ENCODE peak calls at places on chromosomes 1 and 21, in four cellular contexts. A is SK-N-SH, O is HepG2, R is K562. N is an unnamed sample.

GRCh38 chr1:36236302-36236701 is 12.1 kb downstream of the THRAP3 start:
- DNase-seq in A (no peak), O (no peak), R (no peak), N (no peak)

GRCh38 chr1:68812295-68812694 is 315.4 kb upstream of the DEPDC1 start:
- DNase-seq in R (no peak), A (no peak), O (no peak), N (no peak)

GRCh38 chr1:86998727-86999126 is 84.3 kb downstream of the HS2ST1 start:
- DNase-seq in R (peak; percentile 27), O (no peak), A (no peak), N (no peak)

GRCh38 chr1:236518343-236518742 is 5.4 kb upstream of the LGALS8 start:
- DNase-seq in R (no peak), A (no peak), O (no peak), N (no peak)

GRCh38 chr1:93804412-93804811 is 74.6 kb downstream of the DNTTIP2 start:
- DNase-seq in O (no peak), A (no peak), R (no peak), N (no peak)

GRCh38 chr1:53567458-53568250 is 108.5 kb downstream of the DMRTB1 start:
- DNase-seq in A (no peak), O (no peak), R (no peak), N (no peak)

GRCh38 chr1:15153184-15153841 is at the start of gene TMEM51:
- DNase-seq in A (peak; percentile 92), R (peak; percentile 52), O (peak; percentile 60), N (peak; percentile 86)

GRCh38 chr1:74729741-74730478 is 2.9 kb downstream of the CRYZ start:
- DNase-seq in R (peak; percentile 47), O (peak; percentile 80), A (peak; percentile 16), N (no peak)

GRCh38 chr1:14706656-14707055 is 108.2 kb downstream of the KAZN start:
- DNase-seq in A (no peak), O (no peak), R (no peak), N (no peak)

GRCh38 chr21:28773036-28773435 is 219.6 kb downstream of the LTN1 start:
- DNase-seq in R (no peak), O (no peak), A (no peak), N (no peak)

GRCh38 chr1:224427346-224427745 is 7.3 kb downstream of the WDR26 start:
- DNase-seq in A (no peak), O (no peak), R (no peak), N (no peak)

GRCh38 chr1:188050250-188050649 is 1221.5 kb downstream of the PLA2G4A start:
- DNase-seq in A (no peak), R (no peak), O (no peak), N (no peak)

GRCh38 chr21:42845296-42845965 is 33.9 kb downstream of the WDR4 start:
- DNase-seq in R (no peak), O (no peak), A (peak; percentile 5), N (no peak)

GRCh38 chr1:33454646-33455282 is 17.7 kb upstream of the ZSCAN20 start:
- DNase-seq in A (no peak), R (no peak), O (no peak), N (no peak)

GRCh38 chr1:108598340-108598739 is 38.4 kb downstream of the EEIG2 start:
- DNase-seq in R (no peak), O (no peak), A (no peak), N (no peak)

GRCh38 chr1:78492376-78492950 is 1.7 kb downstream of the PTGFR start:
- DNase-seq in O (no peak), R (no peak), A (no peak), N (no peak)

GRCh38 chr1:28456078-28456477 is 49.8 kb upstream of the RCC1 start:
- DNase-seq in R (peak; percentile 26), A (no peak), O (no peak), N (no peak)

GRCh38 chr1:87578464-87578863 is 249.8 kb downstream of the LMO4 start:
- DNase-seq in R (no peak), O (no peak), A (no peak), N (no peak)

GRCh38 chr1:177442580-177442979 is 271.8 kb downstream of the BRINP2 start:
- DNase-seq in A (no peak), R (no peak), O (no peak), N (no peak)

GRCh38 chr1:24277420-24278169 is 41.6 kb upstream of the GRHL3 start:
- DNase-seq in O (no peak), R (no peak), A (no peak), N (no peak)

GRCh38 chr1:201543871-201544521 is 5.1 kb downstream of the NAV1 start:
- DNase-seq in A (no peak), O (no peak), R (peak; percentile 54), N (no peak)

GRCh38 chr1:8238141-8239038 is 79.5 kb upstream of the SLC45A1 start:
- DNase-seq in R (no peak), O (peak; percentile 40), A (no peak), N (no peak)

GRCh38 chr1:46246548-46247432 is 773 bp upstream of the RAD54L start:
- DNase-seq in O (no peak), R (peak; percentile 78), A (peak; percentile 75), N (peak; percentile 46)

GRCh38 chr1:16155537-16156410 is at the start of gene EPHA2:
- DNase-seq in R (no peak), A (peak; percentile 86), O (peak; percentile 93), N (peak; percentile 81)

GRCh38 chr1:220121791-220122530 is 28.0 kb downstream of the IARS2 start:
- DNase-seq in A (no peak), R (peak; percentile 9), O (no peak), N (no peak)

GRCh38 chr21:26844258-26845065 is 747 bp downstream of the ADAMTS1 start:
- DNase-seq in A (peak; percentile 73), O (no peak), R (no peak), N (peak; percentile 48)

GRCh38 chr21:30468912-30469812 is 11.0 kb downstream of the KRTAP19-1 start:
- DNase-seq in R (no peak), A (no peak), O (no peak), N (peak; percentile 14)

GRCh38 chr1:244970236-244970652 is 105.9 kb upstream of the HNRNPU start:
- DNase-seq in O (peak; percentile 77), A (peak; percentile 82), R (peak; percentile 96), N (peak; percentile 68)

GRCh38 chr1:212242288-212242984 is 42.8 kb upstream of the PPP2R5A start:
- DNase-seq in A (no peak), R (peak; percentile 91), O (peak; percentile 79), N (no peak)

DNA sequence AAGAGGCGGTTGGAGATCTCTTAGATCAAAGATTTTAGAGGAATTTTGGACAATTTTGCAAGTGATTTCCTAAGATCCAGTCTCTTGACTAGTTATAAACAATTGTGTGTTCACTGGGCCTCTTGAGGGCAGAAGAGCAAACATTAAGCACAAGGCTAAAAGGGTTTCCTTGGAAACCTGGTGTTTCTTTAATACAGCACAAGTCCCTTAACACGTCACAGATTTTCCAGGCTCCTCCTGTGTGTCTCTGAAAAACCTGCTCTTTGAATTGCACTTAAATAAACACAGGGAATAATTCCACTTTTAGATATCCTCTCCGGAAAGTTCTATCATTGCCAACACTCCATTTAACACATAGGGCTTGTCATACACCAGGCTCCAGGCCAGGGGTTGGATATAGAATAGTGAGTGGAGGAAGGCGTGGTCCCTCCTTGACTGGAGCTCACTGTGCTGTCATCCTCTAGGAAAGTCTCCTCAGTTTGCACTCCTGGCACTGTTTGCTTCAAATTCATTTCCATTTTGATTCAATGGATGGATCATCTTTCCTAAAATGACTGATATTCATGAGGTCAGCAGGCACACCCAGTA is 442.5 kb downstream of the DSCAM start:
- DNase-seq in R (no peak), A (no peak), O (no peak), N (no peak)
- TF ChIP-seq FOXM1 in R (no peak), A (no peak), O (no peak), N (no peak)

DNA sequence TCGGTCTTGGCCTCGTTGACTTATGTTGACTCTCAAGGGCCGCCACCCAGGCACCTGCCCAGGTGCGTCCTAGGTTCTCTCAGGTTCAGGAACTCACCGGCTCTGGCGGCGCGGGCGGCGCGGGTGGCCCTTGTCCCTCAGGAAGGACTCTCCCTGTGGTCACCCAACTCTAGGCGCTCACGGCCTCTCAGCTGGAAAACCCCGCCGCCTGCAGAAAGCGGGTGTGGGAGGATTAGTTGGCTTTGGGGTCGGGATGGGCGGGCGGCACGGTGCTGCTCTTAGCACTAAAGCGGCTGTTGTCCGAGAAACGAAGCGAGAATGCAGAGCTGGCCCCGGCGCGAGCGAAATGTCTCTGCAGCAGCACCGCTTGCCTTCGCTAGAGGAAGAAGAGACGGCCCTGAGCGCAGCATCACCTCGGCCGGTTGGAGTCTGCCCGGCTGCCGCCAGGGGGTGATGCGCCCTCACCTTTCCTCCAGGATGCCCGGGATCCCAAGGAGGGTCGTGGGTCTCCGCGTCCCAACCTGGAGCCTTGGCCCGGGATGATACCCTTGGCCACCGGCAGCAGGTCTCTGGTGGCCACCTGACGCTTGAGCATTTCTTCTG is 8.1 kb upstream of the TADA1 start:
- DNase-seq in O (no peak), R (peak; percentile 52), A (peak; percentile 62), N (no peak)
- TF ChIP-seq FOXM1 in O (no peak), R (no peak), A (no peak), N (no peak)

GRCh38 chr21:46498335-46499050 is 39.8 kb downstream of the DIP2A start:
- DNase-seq in A (no peak), R (no peak), O (no peak), N (no peak)
- TF ChIP-seq FOXM1 in A (no peak), R (no peak), O (no peak), N (no peak)

GRCh38 chr1:203271018-203271743 is 34.1 kb upstream of the BTG2 start:
- DNase-seq in R (peak; percentile 82), A (peak; percentile 45), O (no peak), N (peak; percentile 57)

GRCh38 chr1:203271962-203272632 is 33.2 kb upstream of the BTG2 start:
- DNase-seq in R (no peak), O (no peak), A (no peak), N (no peak)

GRCh38 chr1:203268901-203269653 is 36.2 kb upstream of the BTG2 start:
- DNase-seq in R (peak; percentile 88), A (peak; percentile 78), O (peak; percentile 67), N (peak; percentile 76)

GRCh38 chr1:203269654-203270020 is 35.7 kb upstream of the BTG2 start:
- DNase-seq in R (no peak), A (no peak), O (no peak), N (no peak)

DNA sequence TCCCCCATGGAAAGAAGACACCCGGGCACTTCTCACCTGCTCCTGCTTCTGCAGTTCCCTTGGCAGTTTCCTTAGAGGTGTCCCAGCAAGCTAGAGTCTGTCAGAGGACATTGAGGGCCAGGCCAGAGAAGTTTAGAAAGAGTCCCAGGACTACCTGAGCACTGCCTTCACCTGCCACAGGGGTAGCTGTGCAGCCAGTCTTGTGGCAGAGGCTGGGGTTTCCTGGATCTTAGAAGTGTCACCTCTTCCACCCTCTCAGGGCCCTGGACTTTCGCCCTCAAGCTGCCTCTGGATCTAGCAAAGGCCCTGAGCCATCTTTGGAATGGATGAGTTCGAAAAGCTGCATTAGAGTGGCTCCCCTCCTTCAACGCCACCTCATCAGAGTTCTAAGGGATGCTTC is 34.9 kb upstream of the BTG2 start:
- DNase-seq in R (no peak), O (no peak), A (no peak), N (no peak)
- TF ChIP-seq FOXM1 in R (no peak), O (no peak), A (no peak), N (no peak)